ENCODE peak calls at places on chromosome 11, in nine cellular contexts. One of them, this sample, is unnamed.

GRCh38 chr11:102924851-102925380 is 30.6 kb downstream of the MMP13 start:
- DNase-seq in CD8-positive, alpha-beta T cell: no peak
- DNase-seq in esophagus squamous epithelium: no peak
- DNase-seq in heart right ventricle: no peak
- DNase-seq in IMR-90: no peak
- DNase-seq in breast epithelium: no peak
- DNase-seq in osteocyte: no peak
- DNase-seq in tibial artery: no peak
- DNase-seq in choroid plexus epithelial cell: no peak
- DNase-seq in this sample: no peak

GRCh38 chr11:100687032-100687629 is at the start of gene ARHGAP42:
- DNase-seq in osteocyte: peak
- DNase-seq in IMR-90: peak
- DNase-seq in choroid plexus epithelial cell: peak
- DNase-seq in heart right ventricle: peak
- DNase-seq in tibial artery: peak
- DNase-seq in CD8-positive, alpha-beta T cell: no peak
- DNase-seq in breast epithelium: peak
- DNase-seq in esophagus squamous epithelium: no peak
- DNase-seq in this sample: peak

GRCh38 chr11:20114588-20114987 is 45.7 kb downstream of the DBX1 start:
- DNase-seq in IMR-90: peak
- DNase-seq in breast epithelium: no peak
- DNase-seq in choroid plexus epithelial cell: no peak
- DNase-seq in esophagus squamous epithelium: no peak
- DNase-seq in heart right ventricle: no peak
- DNase-seq in tibial artery: no peak
- DNase-seq in osteocyte: no peak
- DNase-seq in CD8-positive, alpha-beta T cell: no peak
- DNase-seq in this sample: no peak

GRCh38 chr11:125123947-125124633 is 12.7 kb upstream of the TMEM218 start:
- DNase-seq in osteocyte: no peak
- DNase-seq in heart right ventricle: peak
- DNase-seq in CD8-positive, alpha-beta T cell: no peak
- DNase-seq in choroid plexus epithelial cell: peak
- DNase-seq in IMR-90: peak
- DNase-seq in esophagus squamous epithelium: no peak
- DNase-seq in breast epithelium: no peak
- DNase-seq in tibial artery: peak
- DNase-seq in this sample: no peak

GRCh38 chr11:124759268-124760204 is 2.6 kb downstream of the ESAM start:
- DNase-seq in choroid plexus epithelial cell: no peak
- DNase-seq in CD8-positive, alpha-beta T cell: no peak
- DNase-seq in tibial artery: no peak
- DNase-seq in IMR-90: no peak
- DNase-seq in esophagus squamous epithelium: no peak
- DNase-seq in heart right ventricle: peak
- DNase-seq in osteocyte: peak
- DNase-seq in breast epithelium: no peak
- DNase-seq in this sample: no peak

GRCh38 chr11:1344056-1344635 is 34.7 kb upstream of the TOLLIP start:
- DNase-seq in tibial artery: no peak
- DNase-seq in heart right ventricle: no peak
- DNase-seq in CD8-positive, alpha-beta T cell: no peak
- DNase-seq in esophagus squamous epithelium: no peak
- DNase-seq in choroid plexus epithelial cell: no peak
- DNase-seq in breast epithelium: no peak
- DNase-seq in IMR-90: no peak
- DNase-seq in osteocyte: peak
- DNase-seq in this sample: no peak

GRCh38 chr11:27770576-27770975 is 70.3 kb upstream of the BDNF start:
- DNase-seq in choroid plexus epithelial cell: no peak
- DNase-seq in breast epithelium: no peak
- DNase-seq in CD8-positive, alpha-beta T cell: no peak
- DNase-seq in tibial artery: no peak
- DNase-seq in esophagus squamous epithelium: no peak
- DNase-seq in heart right ventricle: no peak
- DNase-seq in IMR-90: no peak
- DNase-seq in osteocyte: no peak
- DNase-seq in this sample: no peak

GRCh38 chr11:2774173-2775082 is 74.6 kb upstream of the KCNQ1OT1 start:
- DNase-seq in CD8-positive, alpha-beta T cell: peak
- DNase-seq in heart right ventricle: peak
- DNase-seq in IMR-90: no peak
- DNase-seq in osteocyte: peak
- DNase-seq in breast epithelium: no peak
- DNase-seq in esophagus squamous epithelium: no peak
- DNase-seq in tibial artery: peak
- DNase-seq in choroid plexus epithelial cell: no peak
- DNase-seq in this sample: peak

GRCh38 chr11:67079065-67079464 is 22.4 kb downstream of the RHOD start:
- DNase-seq in choroid plexus epithelial cell: no peak
- DNase-seq in tibial artery: no peak
- DNase-seq in CD8-positive, alpha-beta T cell: no peak
- DNase-seq in osteocyte: no peak
- DNase-seq in IMR-90: no peak
- DNase-seq in esophagus squamous epithelium: no peak
- DNase-seq in breast epithelium: no peak
- DNase-seq in heart right ventricle: no peak
- DNase-seq in this sample: no peak

GRCh38 chr11:72787262-72788104 is 6.4 kb downstream of the STARD10 start:
- DNase-seq in choroid plexus epithelial cell: no peak
- DNase-seq in CD8-positive, alpha-beta T cell: no peak
- DNase-seq in tibial artery: no peak
- DNase-seq in heart right ventricle: no peak
- DNase-seq in breast epithelium: no peak
- DNase-seq in esophagus squamous epithelium: no peak
- DNase-seq in osteocyte: no peak
- DNase-seq in IMR-90: no peak
- DNase-seq in this sample: peak
- TF ChIP-seq CTCF in choroid plexus epithelial cell: peak
- TF ChIP-seq CTCF in CD8-positive, alpha-beta T cell: no peak
- TF ChIP-seq CTCF in tibial artery: no peak
- TF ChIP-seq CTCF in heart right ventricle: no peak
- TF ChIP-seq CTCF in breast epithelium: no peak
- TF ChIP-seq CTCF in esophagus squamous epithelium: no peak
- TF ChIP-seq CTCF in osteocyte: no peak
- TF ChIP-seq CTCF in IMR-90: no peak
- TF ChIP-seq CTCF in this sample: peak

DNA sequence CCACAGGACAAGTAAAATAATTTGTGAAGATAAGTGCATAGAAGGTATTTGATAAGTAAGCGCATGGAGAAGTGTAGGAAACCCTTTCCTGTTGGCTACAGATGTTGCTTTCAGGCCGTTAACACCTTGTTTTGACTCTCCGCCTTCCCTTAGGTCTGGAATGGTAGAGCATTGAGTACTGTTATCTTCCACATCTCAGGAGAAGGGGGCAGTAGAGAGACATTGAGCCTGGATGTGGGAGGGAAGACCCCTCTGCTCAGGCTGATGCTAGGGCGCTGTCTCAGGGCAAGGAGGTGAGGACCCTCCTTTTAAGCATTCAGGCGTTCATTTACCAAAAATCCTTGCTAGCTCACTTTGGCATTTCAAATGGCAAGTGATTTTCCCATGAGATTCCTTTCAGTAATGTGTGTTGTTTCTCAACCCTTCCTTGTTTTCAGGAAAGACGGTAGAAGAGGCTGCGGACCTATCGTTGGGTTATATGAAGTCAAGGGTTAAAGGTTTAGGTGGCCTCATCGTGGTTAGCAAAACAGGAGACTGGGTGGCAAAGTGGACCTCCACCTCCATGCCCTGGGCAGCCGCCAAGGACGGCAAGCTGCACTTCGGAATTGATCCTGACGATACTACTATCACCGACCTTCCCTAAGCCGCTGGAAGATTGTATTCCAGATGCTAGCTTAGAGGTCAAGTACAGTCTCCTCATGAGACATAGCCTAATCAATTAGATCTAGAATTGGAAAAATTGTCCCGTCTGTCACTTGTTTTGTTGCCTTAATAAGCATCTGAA is 27.0 kb upstream of the SCGB1A1 start:
- DNase-seq in tibial artery: no peak
- DNase-seq in CD8-positive, alpha-beta T cell: no peak
- DNase-seq in breast epithelium: no peak
- DNase-seq in esophagus squamous epithelium: no peak
- DNase-seq in choroid plexus epithelial cell: no peak
- DNase-seq in heart right ventricle: no peak
- DNase-seq in IMR-90: no peak
- DNase-seq in osteocyte: no peak
- DNase-seq in this sample: no peak
- TF ChIP-seq CTCF in tibial artery: no peak
- TF ChIP-seq CTCF in CD8-positive, alpha-beta T cell: no peak
- TF ChIP-seq CTCF in breast epithelium: no peak
- TF ChIP-seq CTCF in esophagus squamous epithelium: no peak
- TF ChIP-seq CTCF in choroid plexus epithelial cell: peak
- TF ChIP-seq CTCF in heart right ventricle: no peak
- TF ChIP-seq CTCF in IMR-90: peak
- TF ChIP-seq CTCF in osteocyte: no peak
- TF ChIP-seq CTCF in this sample: peak

GRCh38 chr11:70087446-70088167 is 9.5 kb downstream of the ANO1 start:
- DNase-seq in tibial artery: no peak
- DNase-seq in heart right ventricle: no peak
- DNase-seq in choroid plexus epithelial cell: no peak
- DNase-seq in breast epithelium: no peak
- DNase-seq in IMR-90: no peak
- DNase-seq in osteocyte: no peak
- DNase-seq in CD8-positive, alpha-beta T cell: no peak
- DNase-seq in esophagus squamous epithelium: no peak
- DNase-seq in this sample: no peak
- TF ChIP-seq CTCF in tibial artery: no peak
- TF ChIP-seq CTCF in heart right ventricle: no peak
- TF ChIP-seq CTCF in choroid plexus epithelial cell: peak
- TF ChIP-seq CTCF in breast epithelium: no peak
- TF ChIP-seq CTCF in IMR-90: no peak
- TF ChIP-seq CTCF in osteocyte: no peak
- TF ChIP-seq CTCF in CD8-positive, alpha-beta T cell: no peak
- TF ChIP-seq CTCF in esophagus squamous epithelium: no peak
- TF ChIP-seq CTCF in this sample: no peak

GRCh38 chr11:283405-284080 is 5.3 kb downstream of the NLRP6 start:
- DNase-seq in esophagus squamous epithelium: no peak
- DNase-seq in IMR-90: no peak
- DNase-seq in tibial artery: no peak
- DNase-seq in heart right ventricle: peak
- DNase-seq in CD8-positive, alpha-beta T cell: peak
- DNase-seq in choroid plexus epithelial cell: no peak
- DNase-seq in osteocyte: no peak
- DNase-seq in breast epithelium: no peak
- DNase-seq in this sample: no peak
- TF ChIP-seq CTCF in esophagus squamous epithelium: no peak
- TF ChIP-seq CTCF in IMR-90: no peak
- TF ChIP-seq CTCF in tibial artery: no peak
- TF ChIP-seq CTCF in heart right ventricle: no peak
- TF ChIP-seq CTCF in CD8-positive, alpha-beta T cell: no peak
- TF ChIP-seq CTCF in choroid plexus epithelial cell: no peak
- TF ChIP-seq CTCF in osteocyte: no peak
- TF ChIP-seq CTCF in breast epithelium: no peak
- TF ChIP-seq CTCF in this sample: no peak

GRCh38 chr11:64359712-64360402 is 895 bp downstream of the RPS6KA4 start:
- DNase-seq in heart right ventricle: no peak
- DNase-seq in tibial artery: no peak
- DNase-seq in choroid plexus epithelial cell: no peak
- DNase-seq in esophagus squamous epithelium: no peak
- DNase-seq in osteocyte: no peak
- DNase-seq in CD8-positive, alpha-beta T cell: no peak
- DNase-seq in breast epithelium: no peak
- DNase-seq in IMR-90: no peak
- DNase-seq in this sample: no peak
- TF ChIP-seq CTCF in heart right ventricle: no peak
- TF ChIP-seq CTCF in tibial artery: no peak
- TF ChIP-seq CTCF in choroid plexus epithelial cell: no peak
- TF ChIP-seq CTCF in esophagus squamous epithelium: no peak
- TF ChIP-seq CTCF in osteocyte: no peak
- TF ChIP-seq CTCF in CD8-positive, alpha-beta T cell: no peak
- TF ChIP-seq CTCF in breast epithelium: no peak
- TF ChIP-seq CTCF in IMR-90: no peak
- TF ChIP-seq CTCF in this sample: no peak

GRCh38 chr11:70944636-70945035 is 307.7 kb downstream of the SHANK2 start:
- DNase-seq in choroid plexus epithelial cell: no peak
- DNase-seq in esophagus squamous epithelium: no peak
- DNase-seq in tibial artery: no peak
- DNase-seq in IMR-90: no peak
- DNase-seq in CD8-positive, alpha-beta T cell: no peak
- DNase-seq in osteocyte: no peak
- DNase-seq in breast epithelium: no peak
- DNase-seq in heart right ventricle: no peak
- DNase-seq in this sample: no peak
- TF ChIP-seq CTCF in choroid plexus epithelial cell: no peak
- TF ChIP-seq CTCF in esophagus squamous epithelium: no peak
- TF ChIP-seq CTCF in tibial artery: no peak
- TF ChIP-seq CTCF in IMR-90: peak
- TF ChIP-seq CTCF in CD8-positive, alpha-beta T cell: no peak
- TF ChIP-seq CTCF in osteocyte: no peak
- TF ChIP-seq CTCF in breast epithelium: no peak
- TF ChIP-seq CTCF in heart right ventricle: no peak
- TF ChIP-seq CTCF in this sample: peak

This sample was measured in progenitor cell of endocrine pancreas.